ENCODE peak calls at places on chromosomes 16 and 17, in five cellular contexts. T is HCT116, L is GM23248, J is fibroblast of lung, K is PC-9. Z is an unnamed sample. For H3K36me3, the result is how much of the 10 kb centered on the place peaks cover.

GRCh38 chr17:77660524-77660923 is 298.0 kb upstream of the TNRC6C start:
- DNase-seq in J (no peak), L (no peak), K (no peak), T (no peak), Z (no peak)

GRCh38 chr17:74373838-74374606 is 6.7 kb downstream of the GPR142 start:
- DNase-seq in L (no peak), T (no peak), J (no peak), K (no peak), Z (no peak)

GRCh38 chr16:85416267-85417109 is 196.6 kb upstream of the GSE1 start:
- DNase-seq in L (peak), J (peak), T (peak), K (peak), Z (peak)

GRCh38 chr16:89863741-89864391 is 9.5 kb upstream of the TCF25 start:
- DNase-seq in T (no peak), K (no peak), J (peak), L (peak), Z (peak)

GRCh38 chr17:5912927-5913565 is 157.1 kb upstream of the WSCD1 start:
- DNase-seq in L (no peak), T (no peak), J (no peak), K (no peak), Z (no peak)

GRCh38 chr16:2692948-2693651 is 10.8 kb downstream of the KCTD5 start:
- DNase-seq in T (no peak), K (no peak), J (peak), L (no peak), Z (no peak)

GRCh38 chr16:58422809-58423208 is 30.5 kb downstream of the GINS3 start:
- DNase-seq in T (no peak), K (no peak), L (no peak), J (no peak), Z (no peak)

GRCh38 chr16:51545951-51546350 is 394.9 kb upstream of the SALL1 start:
- DNase-seq in J (no peak), L (no peak), K (no peak), T (no peak), Z (no peak)

GRCh38 chr17:44757918-44758413 is 822 bp upstream of the ADAM11 start:
- DNase-seq in T (no peak), L (no peak), J (no peak), K (no peak), Z (no peak)

GRCh38 chr16:83532634-83533033 is 275.1 kb upstream of the HSBP1 start:
- DNase-seq in T (no peak), K (no peak), L (no peak), J (no peak), Z (no peak)

GRCh38 chr16:56800355-56800754 is 64.7 kb upstream of the SLC12A3 start:
- DNase-seq in L (peak), J (no peak), K (no peak), T (no peak), Z (no peak)

GRCh38 chr17:40960144-40960543 is 6.6 kb downstream of the KRT39 start:
- DNase-seq in K (no peak), J (peak), T (no peak), L (no peak), Z (no peak)

GRCh38 chr16:11696266-11697012 is 28.2 kb downstream of the SNN start:
- DNase-seq in J (no peak), L (no peak), K (no peak), T (no peak), Z (no peak)

GRCh38 chr17:65593092-65593869 is 31.8 kb upstream of the AXIN2 start:
- DNase-seq in T (no peak), J (no peak), K (no peak), L (no peak), Z (no peak)

GRCh38 chr17:50866950-50867855 is 1.0 kb upstream of the TOB1 start:
- DNase-seq in T (peak), J (peak), K (peak), L (peak), Z (peak)

GRCh38 chr17:50062323-50063243 is 6.7 kb downstream of the ITGA3 start:
- DNase-seq in K (peak), T (peak), L (peak), J (peak), Z (peak)

GRCh38 chr17:63984206-63984605 is 11.5 kb upstream of the SCN4A start:
- DNase-seq in K (no peak), J (peak), T (no peak), L (peak), Z (no peak)

GRCh38 chr17:78379134-78379497 is 667 bp downstream of the PGS1 start:
- DNase-seq in L (peak), J (peak), T (no peak), K (no peak), Z (no peak)

GRCh38 chr16:56643833-56644232 is 5.4 kb downstream of the MT1A start:
- DNase-seq in K (no peak), T (no peak), L (no peak), J (no peak), Z (no peak)

GRCh38 chr17:38572665-38573365 is 32.9 kb downstream of the SRCIN1 start:
- DNase-seq in K (peak), L (peak), J (no peak), T (no peak), Z (no peak)

GRCh38 chr17:19274893-19275292 is 37.7 kb downstream of the EPN2 start:
- DNase-seq in T (no peak), J (no peak), L (no peak), K (no peak), Z (no peak)

GRCh38 chr16:3530371-3530914 is 29.6 kb downstream of the CLUAP1 start:
- DNase-seq in K (peak), L (no peak), J (no peak), T (no peak), Z (peak)

GRCh38 chr17:66460558-66460957 is 158.1 kb downstream of the PRKCA start:
- DNase-seq in L (no peak), J (no peak), K (no peak), T (no peak), Z (no peak)

GRCh38 chr16:30786115-30786935 is 680 bp downstream of the ZNF629 start:
- DNase-seq in L (peak), K (peak), T (no peak), J (peak), Z (peak)

GRCh38 chr16:53056528-53056881 is 1.7 kb downstream of the CHD9 start:
- DNase-seq in T (no peak), K (no peak), L (peak), J (peak), Z (no peak)
- H3K27ac ChIP-seq in T (no peak), K (no peak), L (peak), J (peak), Z (peak)

DNA sequence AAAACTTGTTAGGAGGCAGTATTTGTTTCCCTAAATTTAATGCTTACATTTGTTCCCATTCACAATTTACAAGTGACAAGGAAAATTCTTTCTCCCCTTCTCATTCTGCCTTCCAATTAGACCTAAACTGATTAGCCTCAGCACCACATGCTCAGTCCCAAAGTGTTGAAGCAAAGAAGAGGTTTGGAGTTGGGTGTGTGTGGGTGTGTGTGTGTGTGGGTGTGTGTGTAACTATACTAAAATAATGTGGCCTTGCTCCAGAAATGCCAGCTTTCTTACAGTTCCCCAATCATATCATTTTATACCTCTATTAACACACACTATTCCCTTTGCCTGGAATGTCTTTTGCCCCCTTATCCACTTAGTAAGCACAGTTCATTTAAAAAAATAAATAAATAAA is 6.9 kb upstream of the UTP6 start:
- DNase-seq in K (no peak), T (no peak), J (no peak), L (no peak), Z (no peak)
- H3K4me3 ChIP-seq in K (no peak), T (no peak), J (no peak), L (no peak), Z (no peak)

GRCh38 chr16:78129349-78129748 is 29.9 kb downstream of the WWOX start:
- DNase-seq in T (no peak), K (no peak), J (no peak), L (no peak), Z (no peak)

GRCh38 chr16:78128920-78129319 is 29.5 kb downstream of the WWOX start:
- DNase-seq in T (no peak), L (no peak), J (peak), K (no peak), Z (no peak)

GRCh38 chr16:78126662-78127061 is 27.2 kb downstream of the WWOX start:
- DNase-seq in L (no peak), J (no peak), K (no peak), T (no peak), Z (no peak)

GRCh38 chr16:78125112-78125844 is 25.8 kb downstream of the WWOX start:
- DNase-seq in J (no peak), K (no peak), T (no peak), L (no peak), Z (no peak)

DNA sequence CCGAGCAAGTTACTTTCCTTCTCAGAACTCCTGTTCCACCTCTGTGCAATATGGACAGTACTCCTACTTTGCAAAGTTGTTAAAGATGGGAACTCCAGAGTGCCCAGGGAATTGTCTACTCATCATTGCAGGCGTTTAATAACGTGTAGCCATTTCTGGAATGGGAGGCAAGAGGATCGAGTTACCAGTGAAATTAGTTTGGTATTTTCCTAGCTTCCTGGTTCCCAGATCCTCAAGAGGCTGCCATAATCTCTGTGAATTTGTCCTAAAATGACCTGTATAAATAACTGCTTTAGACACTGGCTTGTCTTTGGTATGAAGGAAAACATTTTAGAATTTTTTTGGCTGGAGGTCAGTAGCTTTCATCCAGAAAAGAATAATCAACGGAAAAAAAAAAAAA is 27.7 kb downstream of the WWOX start:
- DNase-seq in T (no peak), K (no peak), L (peak), J (peak), Z (no peak)
- H3K36me3 ChIP-seq in T (under half), K (under half), L (under half), J (under half), Z (under half)

GRCh38 chr17:28047806-28048205 is 5.3 kb downstream of the NLK start:
- DNase-seq in T (no peak), J (no peak), K (no peak), L (no peak), Z (no peak)

GRCh38 chr17:28046034-28046825 is 3.8 kb downstream of the NLK start:
- DNase-seq in T (no peak), L (no peak), J (no peak), K (no peak), Z (no peak)

GRCh38 chr17:28053044-28053670 is 10.7 kb downstream of the NLK start:
- DNase-seq in J (no peak), T (no peak), K (no peak), L (peak), Z (no peak)

GRCh38 chr17:28045304-28045703 is 2.8 kb downstream of the NLK start:
- DNase-seq in K (no peak), L (no peak), J (no peak), T (no peak), Z (no peak)

GRCh38 chr17:28049071-28049470 is 6.6 kb downstream of the NLK start:
- DNase-seq in K (no peak), T (no peak), L (no peak), J (no peak), Z (no peak)
- H3K27ac ChIP-seq in K (no peak), T (no peak), L (no peak), J (no peak), Z (no peak)

GRCh38 chr17:28380572-28380907 is 9.0 kb downstream of the SARM1 start:
- DNase-seq in K (no peak), T (no peak), J (no peak), L (no peak), Z (peak)

GRCh38 chr17:28379814-28380571 is 8.5 kb downstream of the SARM1 start:
- DNase-seq in J (no peak), L (peak), K (peak), T (no peak), Z (peak)

GRCh38 chr17:28385037-28385797 is 13.7 kb downstream of the SARM1 start:
- DNase-seq in L (no peak), T (no peak), K (peak), J (no peak), Z (peak)

GRCh38 chr17:28384281-28385036 is 13.0 kb downstream of the SARM1 start:
- DNase-seq in L (peak), J (no peak), T (no peak), K (peak), Z (peak)

GRCh38 chr17:28381141-28381825 is 9.8 kb downstream of the SARM1 start:
- DNase-seq in L (no peak), K (no peak), J (no peak), T (no peak), Z (peak)
- H3K4me3 ChIP-seq in L (no peak), K (no peak), J (no peak), T (no peak), Z (peak)